ENCODE peak calls at places on chromosomes 5 and 9, in seven cellular contexts. I is tibial nerve, G is Karpas-422, B is HCT116, O is fibroblast of lung, Q is upper lobe of right lung, K is OCI-LY7. N is an unnamed sample.

GRCh38 chr5:39675676-39676075 is 250.9 kb upstream of the DAB2 start:
- DNase-seq in G (no peak), K (no peak), O (no peak), B (no peak), I (no peak), Q (no peak), N (no peak)

GRCh38 chr5:610011-610743 is 2.0 kb upstream of the CEP72 start:
- DNase-seq in I (no peak), B (no peak), O (no peak), Q (no peak), K (no peak), G (no peak), N (peak; percentile 35)

GRCh38 chr5:39498247-39498952 is 73.6 kb upstream of the DAB2 start:
- DNase-seq in G (peak; percentile 19), O (peak; percentile 77), Q (no peak), B (no peak), I (no peak), K (no peak), N (no peak)

GRCh38 chr5:170393235-170393634 is 4.1 kb upstream of the KCNMB1 start:
- DNase-seq in O (no peak), K (no peak), I (no peak), G (no peak), Q (no peak), B (no peak), N (no peak)

GRCh38 chr5:73419414-73420390 is 28.9 kb downstream of the FOXD1 start:
- DNase-seq in I (peak; percentile 72), Q (no peak), G (no peak), K (no peak), B (no peak), O (peak; percentile 93), N (peak; percentile 77)

GRCh38 chr9:104808030-104808614 is 44.2 kb downstream of the NIPSNAP3B start:
- DNase-seq in Q (no peak), I (no peak), O (peak; percentile 44), K (no peak), B (no peak), G (peak; percentile 69), N (peak; percentile 42)

GRCh38 chr9:121138973-121139372 is 62.7 kb downstream of the RAB14 start:
- DNase-seq in K (no peak), Q (no peak), G (no peak), I (no peak), B (no peak), O (peak; percentile 20), N (no peak)

GRCh38 chr5:68449380-68449779 is 233.8 kb downstream of the PIK3R1 start:
- DNase-seq in Q (no peak), I (no peak), B (no peak), G (no peak), O (peak; percentile 23), K (no peak), N (no peak)

GRCh38 chr9:133892193-133892920 is 99.8 kb downstream of the VAV2 start:
- DNase-seq in Q (no peak), G (no peak), I (no peak), B (no peak), K (no peak), O (no peak), N (no peak)

GRCh38 chr9:113152699-113153098 is 1.9 kb downstream of the SLC31A2 start:
- DNase-seq in B (no peak), G (no peak), O (peak; percentile 10), I (no peak), K (no peak), Q (no peak), N (no peak)

GRCh38 chr9:126853667-126854066 is 6.8 kb upstream of the ZBTB34 start:
- DNase-seq in I (no peak), G (no peak), O (peak; percentile 51), B (no peak), Q (no peak), K (no peak), N (no peak)

GRCh38 chr5:159047081-159047480 is 52.6 kb downstream of the EBF1 start:
- DNase-seq in I (no peak), K (no peak), O (peak; percentile 68), G (no peak), B (no peak), Q (no peak), N (no peak)

DNA sequence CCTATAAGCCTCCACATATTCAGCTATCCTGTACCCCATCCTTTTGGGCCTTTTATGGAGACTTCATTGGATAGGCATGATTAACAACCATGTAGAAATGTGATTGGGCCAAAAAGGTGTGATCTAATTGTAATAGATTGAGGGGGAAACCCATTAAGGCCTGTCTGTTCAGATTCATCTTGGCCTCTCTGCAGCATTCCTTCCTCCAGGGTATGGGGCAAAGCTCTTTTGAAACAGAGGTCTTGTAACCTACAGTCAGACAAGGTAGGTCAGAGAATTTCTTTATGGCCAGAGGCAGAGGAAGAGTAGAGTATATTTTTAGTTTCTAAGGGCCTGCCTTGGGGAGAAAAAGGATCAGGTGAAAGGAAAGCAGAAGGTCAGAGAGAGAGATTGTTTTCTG is 98.5 kb downstream of the INVS start:
- DNase-seq in O (no peak), Q (no peak), K (no peak), B (no peak), G (no peak), I (no peak), N (no peak)
- H3K27ac ChIP-seq in O (no peak overlapping the region), Q (no peak overlapping the region), K (no peak overlapping the region), B (no peak overlapping the region), G (no peak overlapping the region), I (no peak overlapping the region), N (no peak overlapping the region)

GRCh38 chr5:124343451-124343867 is 403.0 kb downstream of the ZNF608 start:
- DNase-seq in K (no peak), O (peak; percentile 99), Q (no peak), B (no peak), I (no peak), G (no peak), N (peak; percentile 60)
- H3K4me3 ChIP-seq in K (no peak overlapping the region), O (no peak overlapping the region), Q (no peak overlapping the region), B (no peak overlapping the region), I (no peak overlapping the region), G (no peak overlapping the region), N (no peak overlapping the region)

GRCh38 chr9:110606179-110606578 is 26.6 kb upstream of the SVEP1 start:
- DNase-seq in K (no peak), Q (no peak), I (no peak), G (no peak), B (no peak), O (peak; percentile 63), N (no peak)

GRCh38 chr9:110601098-110601497 is 21.6 kb upstream of the SVEP1 start:
- DNase-seq in Q (no peak), B (no peak), K (no peak), O (no peak), G (no peak), I (no peak), N (no peak)

GRCh38 chr9:110602281-110602680 is 22.7 kb upstream of the SVEP1 start:
- DNase-seq in B (no peak), Q (no peak), G (no peak), O (peak; percentile 33), I (no peak), K (no peak), N (no peak)

GRCh38 chr9:110604101-110604710 is 24.7 kb upstream of the SVEP1 start:
- DNase-seq in B (no peak), Q (no peak), I (no peak), K (no peak), O (no peak), G (no peak), N (no peak)

DNA sequence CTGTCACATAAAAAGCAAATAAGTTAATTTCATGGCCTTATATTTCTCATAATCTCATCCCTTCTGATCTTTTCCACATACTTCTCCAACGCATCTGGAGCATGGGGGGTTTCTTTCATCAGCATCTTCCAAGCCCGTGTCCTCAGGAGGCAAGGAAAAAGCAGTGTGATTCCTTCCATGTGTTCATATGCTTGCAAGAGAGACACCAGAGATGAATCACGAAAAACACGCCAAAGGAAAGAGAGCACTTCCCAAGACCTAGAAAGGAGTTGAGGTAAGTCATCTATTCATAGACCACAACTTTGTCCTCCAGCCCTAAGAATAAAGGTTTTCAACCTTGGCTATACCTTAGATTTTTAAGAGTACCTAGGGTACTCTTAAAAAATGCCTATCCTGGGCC is 26.0 kb upstream of the SVEP1 start:
- DNase-seq in K (no peak), Q (no peak), I (no peak), G (no peak), O (no peak), B (no peak), N (no peak)
- H3K27ac ChIP-seq in K (no peak overlapping the region), Q (no peak overlapping the region), I (no peak overlapping the region), G (no peak overlapping the region), O (no peak overlapping the region), B (no peak overlapping the region), N (no peak overlapping the region)

GRCh38 chr9:6567140-6567591 is 78.4 kb downstream of the GLDC start:
- DNase-seq in G (no peak), O (peak; percentile 98), B (peak; percentile 92), K (no peak), I (no peak), Q (no peak), N (peak; percentile 74)
- H3K4me3 ChIP-seq in G (no peak overlapping the region), O (peak overlapping the region; percentile 49), B (peak overlapping the region; percentile 28), K (no peak overlapping the region), I (no peak overlapping the region), Q (no peak overlapping the region), N (no peak overlapping the region)

DNA sequence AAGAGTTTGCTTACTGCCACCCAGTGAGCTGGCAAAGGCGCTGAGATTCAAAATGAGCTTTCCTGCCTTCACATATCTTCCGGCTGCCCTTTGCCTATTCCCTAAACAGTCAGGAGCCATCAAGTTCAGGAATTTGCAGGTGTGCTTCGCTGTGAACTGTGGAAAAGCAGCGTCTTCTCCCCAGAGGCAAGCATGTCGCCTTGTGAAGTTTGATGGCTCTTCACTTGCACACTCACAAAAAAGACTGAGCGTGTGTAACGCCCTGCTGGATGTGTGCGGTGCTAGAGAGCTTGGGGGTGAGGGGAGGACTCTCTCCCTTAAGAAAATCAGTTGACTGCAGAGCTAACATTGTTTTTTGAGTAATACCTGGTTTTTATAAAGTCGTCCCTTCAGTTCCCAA is 288.7 kb downstream of the DOCK8 start:
- DNase-seq in Q (no peak), O (no peak), K (peak; percentile 45), G (peak; percentile 45), B (no peak), I (no peak), N (no peak)
- H3K27ac ChIP-seq in Q (peak overlapping the region; percentile 51), O (no peak overlapping the region), K (peak overlapping the region; percentile 63), G (peak overlapping the region; percentile 66), B (no peak overlapping the region), I (peak overlapping the region; percentile 93), N (no peak overlapping the region)

DNA sequence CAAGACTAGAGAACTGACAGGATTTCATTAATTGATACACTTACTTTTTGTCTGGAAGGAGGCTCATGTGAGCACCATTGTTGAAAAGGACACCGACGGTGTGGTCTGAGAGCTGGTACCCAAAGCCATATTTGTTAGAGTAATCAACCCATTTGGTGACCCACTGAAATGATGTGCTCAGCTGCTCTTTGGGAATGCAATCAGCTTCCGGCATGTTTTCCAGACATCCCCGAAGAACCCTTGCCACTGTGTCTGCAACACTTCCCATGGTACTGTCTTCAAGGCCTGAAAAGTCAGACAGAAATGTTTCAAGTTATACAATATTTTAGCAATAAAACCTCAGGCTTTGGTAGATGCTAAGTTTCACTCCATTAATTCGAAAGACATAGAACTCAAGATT is 4.4 kb downstream of the PLK2 start:
- DNase-seq in B (no peak), K (no peak), Q (no peak), I (no peak), G (no peak), O (no peak), N (no peak)
- H3K4me3 ChIP-seq in B (no peak overlapping the region), K (no peak overlapping the region), Q (peak overlapping the region; percentile 80), I (peak overlapping the region; percentile 94), G (no peak overlapping the region), O (peak overlapping the region; percentile 79), N (peak overlapping the region; percentile 93)